ENCODE peak calls at places on chromosome 18, in five cellular contexts. X, U, B, Q and V are unnamed samples.

GRCh38 chr18:62730926-62731325 is 15.6 kb downstream of the PHLPP1 start:
- DNase-seq in X (no peak), U (no peak), B (no peak), Q (no peak), V (no peak)

GRCh38 chr18:78637442-78638402 is 341.9 kb upstream of the SALL3 start:
- DNase-seq in X (no peak), U (no peak), B (no peak), Q (no peak), V (no peak)

GRCh38 chr18:68041327-68041726 is 524.8 kb upstream of the DSEL start:
- DNase-seq in X (no peak), U (no peak), B (no peak), Q (no peak), V (no peak)

GRCh38 chr18:54983041-54983686 is 23.9 kb upstream of the CCDC68 start:
- DNase-seq in X (no peak), U (no peak), B (peak; percentile 87), Q (peak; percentile 75), V (peak; percentile 1)

GRCh38 chr18:24200494-24200893 is 61.6 kb downstream of the CABYR start:
- DNase-seq in X (no peak), U (no peak), B (no peak), Q (no peak), V (no peak)

GRCh38 chr18:76896677-76897076 is 74.3 kb downstream of the ZNF236 start:
- DNase-seq in X (no peak), U (no peak), B (no peak), Q (no peak), V (no peak)

GRCh38 chr18:35736696-35737095 is 155.2 kb downstream of the GALNT1 start:
- DNase-seq in X (no peak), U (no peak), B (no peak), Q (no peak), V (no peak)

GRCh38 chr18:48676756-48677368 is 138.0 kb downstream of the CTIF start:
- DNase-seq in X (peak; percentile 41), U (peak; percentile 65), B (peak; percentile 61), Q (peak; percentile 57), V (peak; percentile 62)

GRCh38 chr18:58493070-58493469 is 135.8 kb downstream of the ALPK2 start:
- DNase-seq in X (no peak), U (no peak), B (no peak), Q (no peak), V (no peak)

GRCh38 chr18:820591-821170 is 8.6 kb upstream of the YES1 start:
- DNase-seq in X (no peak), U (no peak), B (no peak), Q (no peak), V (no peak)

GRCh38 chr18:5630057-5630765 is 86.4 kb upstream of the EPB41L3 start:
- DNase-seq in X (no peak), U (peak; percentile 50), B (peak; percentile 55), Q (peak; percentile 61), V (no peak)

GRCh38 chr18:59539108-59539507 is 158.1 kb downstream of the CCBE1 start:
- DNase-seq in X (no peak), U (no peak), B (no peak), Q (no peak), V (no peak)

GRCh38 chr18:34909637-34910364 is 131.4 kb upstream of the MAPRE2 start:
- DNase-seq in X (no peak), U (no peak), B (peak; percentile 18), Q (peak; percentile 65), V (no peak)

GRCh38 chr18:68475911-68476310 is 239.0 kb downstream of the TMX3 start:
- DNase-seq in X (no peak), U (no peak), B (no peak), Q (no peak), V (no peak)